ENCODE peak calls at places on chromosomes 12 and 14, in eight cellular contexts. M is RWPE2, K is cardiac muscle cell, F is stomach, Y is heart left ventricle, A is HepG2, X is GM23338, P is ovary. C is an unnamed sample.

GRCh38 chr12:26523708-26524150 is 309.3 kb downstream of the ITPR2 start:
- DNase-seq in M (peak; percentile 24), K (no peak), F (peak; percentile 93), Y (peak; percentile 87), A (no peak), X (no peak), P (peak; percentile 90), C (peak; percentile 94)

GRCh38 chr12:71810905-71811304 is 28.7 kb upstream of the TBC1D15 start:
- DNase-seq in M (no peak), K (no peak), F (no peak), Y (no peak), A (no peak), X (no peak), P (no peak), C (no peak)

GRCh38 chr12:43696154-43696553 is 62.4 kb downstream of the PUS7L start:
- DNase-seq in M (no peak), K (peak; percentile 10), F (no peak), Y (no peak), A (no peak), X (no peak), P (no peak), C (no peak)

GRCh38 chr14:39293629-39294028 is 59.9 kb downstream of the MIA2 start:
- DNase-seq in M (no peak), K (no peak), F (no peak), Y (no peak), A (no peak), X (no peak), P (no peak), C (no peak)

GRCh38 chr12:115090783-115091182 is 406.8 kb upstream of the TBX3 start:
- DNase-seq in M (no peak), K (no peak), F (no peak), Y (no peak), A (no peak), X (no peak), P (no peak), C (no peak)

GRCh38 chr14:74571901-74572828 is 39.9 kb downstream of the LTBP2 start:
- DNase-seq in M (peak; percentile 86), K (no peak), F (no peak), Y (peak; percentile 21), A (peak; percentile 38), X (no peak), P (no peak), C (no peak)

GRCh38 chr14:93747102-93747501 is 41.2 kb downstream of the PRIMA1 start:
- DNase-seq in M (no peak), K (no peak), F (no peak), Y (no peak), A (no peak), X (no peak), P (no peak), C (no peak)

GRCh38 chr12:103966736-103967135 is 1.1 kb downstream of the TDG start:
- DNase-seq in M (no peak), K (peak; percentile 39), F (no peak), Y (no peak), A (no peak), X (no peak), P (no peak), C (no peak)

GRCh38 chr12:19437996-19438395 is 1.3 kb upstream of the AEBP2 start:
- DNase-seq in M (no peak), K (no peak), F (no peak), Y (no peak), A (no peak), X (peak; percentile 80), P (no peak), C (no peak)

GRCh38 chr12:115051378-115051777 is 367.4 kb upstream of the TBX3 start:
- DNase-seq in M (no peak), K (no peak), F (no peak), Y (no peak), A (no peak), X (no peak), P (no peak), C (no peak)

GRCh38 chr14:56271988-56272387 is 153.8 kb downstream of the PELI2 start:
- DNase-seq in M (no peak), K (no peak), F (no peak), Y (no peak), A (no peak), X (no peak), P (no peak), C (no peak)

GRCh38 chr12:15979096-15980091 is 68.3 kb downstream of the DERA start:
- DNase-seq in M (no peak), K (peak; percentile 14), F (no peak), Y (no peak), A (peak; percentile 38), X (peak; percentile 67), P (no peak), C (no peak)

GRCh38 chr12:57825451-57825850 is 6.9 kb upstream of the AVIL start:
- DNase-seq in M (no peak), K (no peak), F (no peak), Y (peak; percentile 18), A (no peak), X (no peak), P (no peak), C (no peak)
- H3K36me3 ChIP-seq in M (peaks cover 74% of the 10 kb centered on the region), K (peaks cover 69% of the 10 kb centered on the region), F (peaks cover 91% of the 10 kb centered on the region), Y (peaks cover 98% of the 10 kb centered on the region), A (peaks cover 75% of the 10 kb centered on the region), X (peaks cover 40% of the 10 kb centered on the region), P (no peaks in the 10 kb centered on the region), C (peaks cover 67% of the 10 kb centered on the region)

GRCh38 chr12:4006743-4007142 is 133.5 kb upstream of the PARP11 start:
- DNase-seq in M (peak; percentile 92), K (no peak), F (no peak), Y (no peak), A (no peak), X (no peak), P (no peak), C (no peak)
- H3K27ac ChIP-seq in M (peak overlapping the region; percentile 90), K (no peak overlapping the region), F (no peak overlapping the region), Y (no peak overlapping the region), A (no peak overlapping the region), X (no peak overlapping the region), P (no peak overlapping the region), C (no peak overlapping the region)

GRCh38 chr12:123017753-123018152 is 37.3 kb downstream of the ARL6IP4 start:
- DNase-seq in M (no peak), K (no peak), F (no peak), Y (no peak), A (no peak), X (no peak), P (no peak), C (no peak)

GRCh38 chr12:123024819-123025391 is 44.4 kb downstream of the ARL6IP4 start:
- DNase-seq in M (no peak), K (no peak), F (no peak), Y (no peak), A (no peak), X (no peak), P (no peak), C (no peak)

GRCh38 chr12:123022846-123023245 is 42.4 kb downstream of the ARL6IP4 start:
- DNase-seq in M (no peak), K (no peak), F (no peak), Y (no peak), A (no peak), X (no peak), P (no peak), C (no peak)

GRCh38 chr12:123022205-123022604 is 41.7 kb downstream of the ARL6IP4 start:
- DNase-seq in M (no peak), K (no peak), F (no peak), Y (no peak), A (no peak), X (no peak), P (no peak), C (no peak)

DNA sequence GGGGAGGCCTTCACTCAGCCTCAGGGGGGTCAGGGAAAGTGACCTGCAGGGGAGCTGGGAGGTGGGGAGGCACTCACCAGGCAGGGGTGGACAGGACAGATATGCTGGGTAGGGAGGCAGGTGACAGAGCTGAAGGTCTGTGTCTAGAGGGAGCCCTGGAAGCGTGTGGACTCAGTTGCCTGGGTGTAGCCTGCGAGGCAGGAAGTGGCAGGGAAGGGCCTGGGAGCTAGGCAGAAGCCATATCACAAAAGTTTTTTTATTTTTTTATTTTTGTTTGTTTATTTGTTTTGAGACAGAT is 39.3 kb downstream of the ARL6IP4 start:
- DNase-seq in M (no peak), K (no peak), F (no peak), Y (no peak), A (no peak), X (no peak), P (no peak), C (peak; percentile 19)
- H3K36me3 ChIP-seq in M (no peaks in the 10 kb centered on the region), K (no peaks in the 10 kb centered on the region), F (no peaks in the 10 kb centered on the region), Y (no peaks in the 10 kb centered on the region), A (peaks cover 2% of the 10 kb centered on the region), X (no peaks in the 10 kb centered on the region), P (no peaks in the 10 kb centered on the region), C (no peaks in the 10 kb centered on the region)

DNA sequence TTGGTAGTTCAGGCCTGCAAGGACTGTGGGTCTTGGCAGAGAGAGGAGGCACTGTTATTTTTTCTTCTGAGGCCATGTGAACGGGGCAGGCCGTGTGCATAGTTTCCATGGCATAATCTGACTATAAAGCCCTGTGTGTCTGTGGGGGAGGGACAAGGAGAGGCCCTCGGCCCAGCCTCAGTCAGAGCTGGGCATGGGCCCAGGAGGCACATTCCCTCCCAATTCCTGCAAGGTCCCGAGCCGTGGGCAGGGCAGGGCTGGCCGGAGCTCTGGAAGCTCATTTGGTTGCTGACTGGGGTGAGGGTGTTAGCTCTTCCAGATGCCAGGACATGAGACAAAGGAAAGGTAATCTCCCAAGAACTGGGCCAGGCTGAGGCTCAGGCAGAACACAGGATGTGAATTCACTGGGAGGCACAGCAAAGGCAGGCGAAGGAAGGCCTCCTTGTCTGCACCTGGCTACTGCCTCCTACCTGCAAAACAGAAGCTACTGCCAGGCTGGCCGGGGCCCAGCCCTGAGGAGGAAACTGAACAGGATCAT is 22.0 kb upstream of the PLEKHG3 start:
- DNase-seq in M (no peak), K (no peak), F (peak; percentile 81), Y (peak; percentile 78), A (no peak), X (peak; percentile 66), P (peak; percentile 79), C (peak; percentile 77)
- H3K27ac ChIP-seq in M (peak overlapping the region; percentile 89), K (peak overlapping the region; percentile 57), F (peak overlapping the region; percentile 80), Y (peak overlapping the region; percentile 71), A (no peak overlapping the region), X (peak overlapping the region; percentile 42), P (peak overlapping the region; percentile 17), C (peak overlapping the region; percentile 79)

DNA sequence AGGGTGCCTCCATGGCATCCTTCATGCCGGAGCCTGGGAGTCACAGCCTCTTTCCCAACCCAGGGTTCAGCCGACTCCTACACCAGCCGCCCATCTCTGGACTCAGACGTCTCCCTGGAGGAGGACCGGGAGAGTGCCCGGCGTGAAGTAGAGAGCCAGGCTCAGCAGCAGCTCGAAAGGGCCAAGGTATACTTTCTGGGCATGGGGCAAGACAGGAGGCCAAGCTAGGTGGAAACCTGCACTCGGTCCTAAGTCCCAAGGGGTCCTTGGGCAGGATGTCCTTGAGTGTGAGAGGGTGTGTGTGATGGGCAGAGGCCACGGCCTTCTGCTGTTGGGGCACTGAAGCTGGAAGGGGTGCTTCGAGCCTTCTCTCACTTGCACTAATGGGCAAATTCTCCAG is 5.0 kb downstream of the CACNB3 start:
- DNase-seq in M (no peak), K (no peak), F (no peak), Y (no peak), A (no peak), X (no peak), P (no peak), C (no peak)
- H3K36me3 ChIP-seq in M (peaks cover 12% of the 10 kb centered on the region), K (peaks cover 4% of the 10 kb centered on the region), F (peaks cover 45% of the 10 kb centered on the region), Y (peaks cover 19% of the 10 kb centered on the region), A (no peaks in the 10 kb centered on the region), X (peaks cover 2% of the 10 kb centered on the region), P (no peaks in the 10 kb centered on the region), C (no peaks in the 10 kb centered on the region)

C was measured in pancreas.